ENCODE peak calls at places on chromosome 4, in seven cellular contexts. C is EH; X is T-cell; G is cardiac muscle cell; E is CD8-positive, alpha-beta memory T cell; O is GM03348; U is T-helper 17 cell. K is an unnamed sample.

GRCh38 chr4:169225812-169226211 is 44.9 kb downstream of the SH3RF1 start:
- DNase-seq in X (no peak), E (no peak), O (no peak), C (peak), G (no peak), U (no peak), K (no peak)

GRCh38 chr4:47668810-47669408 is 169.0 kb downstream of the CORIN start:
- DNase-seq in O (peak), E (no peak), G (peak), X (no peak), U (no peak), C (peak), K (no peak)

GRCh38 chr4:149095798-149096197 is 653.6 kb upstream of the NR3C2 start:
- DNase-seq in U (no peak), X (no peak), E (no peak), C (peak), G (no peak), O (peak), K (no peak)

GRCh38 chr4:56790566-56791175 is 30.8 kb downstream of the SPINK2 start:
- DNase-seq in U (no peak), O (no peak), G (no peak), X (no peak), C (no peak), E (no peak), K (no peak)

GRCh38 chr4:126451237-126451885 is 1136.6 kb downstream of the FAT4 start:
- DNase-seq in O (no peak), C (peak), E (no peak), U (no peak), G (no peak), X (no peak), K (no peak)

GRCh38 chr4:24973471-24974251 is 57.1 kb downstream of the LGI2 start:
- DNase-seq in C (peak), O (peak), E (no peak), G (no peak), U (no peak), X (no peak), K (no peak)

GRCh38 chr4:153494562-153494961 is 28.4 kb downstream of the TMEM131L start:
- DNase-seq in O (no peak), E (no peak), G (no peak), C (no peak), U (no peak), X (no peak), K (no peak)

GRCh38 chr4:136319789-136320470 is 1212.4 kb downstream of the PCDH18 start:
- DNase-seq in O (no peak), U (no peak), C (no peak), G (no peak), X (no peak), E (no peak), K (no peak)

GRCh38 chr4:5118091-5118786 is 67.0 kb downstream of the STK32B start:
- DNase-seq in G (no peak), U (no peak), C (peak), X (no peak), O (no peak), E (no peak), K (no peak)

GRCh38 chr4:98822144-98822543 is 106.8 kb downstream of the EIF4E start:
- DNase-seq in G (no peak), O (no peak), E (no peak), U (no peak), C (no peak), X (no peak), K (no peak)

GRCh38 chr4:140363558-140363957 is 9.9 kb upstream of the SCOC start:
- DNase-seq in G (peak), U (no peak), E (no peak), X (no peak), O (no peak), C (no peak), K (no peak)

GRCh38 chr4:121551271-121551670 is 145.5 kb downstream of the ANXA5 start:
- DNase-seq in O (no peak), G (no peak), C (no peak), U (no peak), X (no peak), E (no peak), K (no peak)

GRCh38 chr4:24655971-24656370 is 71.6 kb upstream of the DHX15 start:
- DNase-seq in G (no peak), E (no peak), U (no peak), C (no peak), X (no peak), O (no peak), K (no peak)

GRCh38 chr4:118834960-118835895 is 698 bp downstream of the SEC24D start:
- DNase-seq in U (peak), G (peak), E (peak), X (peak), O (peak), C (peak), K (peak)

GRCh38 chr4:119729815-119730643 is 101.4 kb upstream of the PDE5A start:
- DNase-seq in G (no peak), X (no peak), E (no peak), O (peak), C (peak), U (no peak), K (no peak)

GRCh38 chr4:6688879-6689505 is 4.7 kb upstream of the S100P start:
- DNase-seq in G (no peak), C (peak), E (peak), U (peak), X (peak), O (peak), K (peak)

GRCh38 chr4:5019796-5020195 is 538 bp upstream of the CYTL1 start:
- DNase-seq in E (no peak), G (no peak), O (no peak), X (no peak), U (no peak), C (no peak), K (no peak)

GRCh38 chr4:8759987-8760386 is 111.7 kb downstream of the HMX1 start:
- DNase-seq in E (no peak), O (no peak), G (no peak), X (no peak), U (no peak), C (no peak), K (no peak)

GRCh38 chr4:56424697-56425514 is 10.5 kb downstream of the PPAT start:
- DNase-seq in O (peak), G (peak), E (no peak), X (no peak), U (no peak), C (peak), K (peak)

GRCh38 chr4:163148466-163149336 is 18.0 kb downstream of the NAF1 start:
- DNase-seq in X (no peak), C (no peak), E (no peak), U (no peak), O (no peak), G (no peak), K (no peak)

GRCh38 chr4:182144621-182145359 is 98.4 kb upstream of the TENM3 start:
- DNase-seq in E (no peak), G (peak), X (no peak), U (no peak), O (peak), C (peak), K (no peak)

GRCh38 chr4:38236503-38236902 is 276.3 kb downstream of the PTTG2 start:
- DNase-seq in U (no peak), O (no peak), C (no peak), X (no peak), E (no peak), G (no peak), K (no peak)

GRCh38 chr4:38902695-38903094 is 35.1 kb downstream of the FAM114A1 start:
- DNase-seq in O (peak), G (peak), C (peak), U (no peak), E (no peak), X (no peak), K (no peak)

GRCh38 chr4:86036729-86037128 is 323.1 kb downstream of the MAPK10 start:
- DNase-seq in G (no peak), E (no peak), O (no peak), X (no peak), C (peak), U (no peak), K (no peak)

GRCh38 chr4:84483738-84484137 is 15.4 kb downstream of the NKX6-1 start:
- DNase-seq in E (no peak), C (no peak), U (no peak), O (no peak), G (no peak), X (no peak), K (no peak)

GRCh38 chr4:15742637-15743036 is 35.5 kb upstream of the CD38 start:
- DNase-seq in U (no peak), O (no peak), C (no peak), G (no peak), X (no peak), E (no peak), K (no peak)

GRCh38 chr4:7134737-7135388 is 57.5 kb upstream of the SORCS2 start:
- DNase-seq in O (peak), U (no peak), E (no peak), C (peak), G (no peak), X (no peak), K (no peak)

GRCh38 chr4:145988628-145989027 is 50.0 kb upstream of the ZNF827 start:
- DNase-seq in X (no peak), U (no peak), C (no peak), O (no peak), G (no peak), E (no peak), K (no peak)

GRCh38 chr4:53014368-53014767 is 152.3 kb downstream of the RASL11B start:
- DNase-seq in O (no peak), E (no peak), X (no peak), U (no peak), G (no peak), C (no peak), K (no peak)

K was measured in T follicular helper cell.